ENCODE peak calls at places on chromosomes 4 and X, in ten cellular contexts. O, W, P, V, N, I, G, U, K and R are unnamed samples.

GRCh38 chr4:100356172-100356571 is 161.7 kb downstream of the EMCN start:
- DNase-seq in O (no peak), W (no peak), P (peak; percentile 35), V (no peak), N (no peak), I (no peak), G (no peak), U (no peak), K (no peak), R (no peak)

GRCh38 chrX:132165651-132166050 is 37.8 kb upstream of the FRMD7 start:
- DNase-seq in O (no peak), W (no peak), P (peak; percentile 72), V (no peak), N (no peak), I (no peak), G (no peak), U (no peak), K (no peak), R (no peak)

GRCh38 chr4:152831416-152831815 is 51.7 kb downstream of the ARFIP1 start:
- DNase-seq in O (no peak), W (no peak), P (peak; percentile 71), V (no peak), N (no peak), I (no peak), G (no peak), U (no peak), K (no peak), R (no peak)

GRCh38 chr4:180767330-180767729 is 1475.9 kb upstream of the TENM3 start:
- DNase-seq in O (no peak), W (no peak), P (no peak), V (no peak), N (peak; percentile 46), I (no peak), G (no peak), U (no peak), K (no peak), R (no peak)

GRCh38 chr4:156609421-156609820 is 362.2 kb downstream of the PDGFC start:
- DNase-seq in O (no peak), W (no peak), P (peak; percentile 59), V (no peak), N (no peak), I (peak; percentile 36), G (no peak), U (no peak), K (no peak), R (no peak)

GRCh38 chr4:24260922-24261581 is 323.3 kb downstream of the DHX15 start:
- DNase-seq in O (peak; percentile 10), W (no peak), P (no peak), V (no peak), N (no peak), I (no peak), G (no peak), U (no peak), K (no peak), R (no peak)

GRCh38 chr4:156598138-156598681 is 373.4 kb downstream of the PDGFC start:
- DNase-seq in O (no peak), W (no peak), P (peak; percentile 92), V (no peak), N (peak; percentile 11), I (no peak), G (no peak), U (no peak), K (no peak), R (no peak)

GRCh38 chr4:98662619-98663225 is 4.3 kb upstream of the TSPAN5 start:
- DNase-seq in O (no peak), W (no peak), P (no peak), V (peak; percentile 56), N (no peak), I (no peak), G (peak; percentile 41), U (no peak), K (peak; percentile 43), R (no peak)

GRCh38 chr4:15855804-15856475 is 77.8 kb downstream of the CD38 start:
- DNase-seq in O (no peak), W (no peak), P (no peak), V (no peak), N (no peak), I (peak; percentile 86), G (no peak), U (no peak), K (no peak), R (no peak)

GRCh38 chr4:24179201-24179840 is 289.5 kb upstream of the PPARGC1A start:
- DNase-seq in O (no peak), W (no peak), P (no peak), V (no peak), N (no peak), I (no peak), G (no peak), U (no peak), K (no peak), R (no peak)

GRCh38 chr4:38533024-38533556 is 130.9 kb upstream of the KLF3 start:
- DNase-seq in O (no peak), W (no peak), P (no peak), V (no peak), N (no peak), I (no peak), G (no peak), U (no peak), K (no peak), R (no peak)

GRCh38 chrX:56000169-56000568 is 232.0 kb upstream of the KLF8 start:
- DNase-seq in O (no peak), W (no peak), P (no peak), V (no peak), N (no peak), I (no peak), G (no peak), U (no peak), K (no peak), R (no peak)

GRCh38 chr4:88791274-88791673 is 93.6 kb upstream of the NAP1L5 start:
- DNase-seq in O (peak; percentile 43), W (no peak), P (peak; percentile 34), V (peak; percentile 37), N (no peak), I (no peak), G (no peak), U (peak; percentile 58), K (no peak), R (no peak)

GRCh38 chrX:110703641-110704040 is 92.0 kb downstream of the CHRDL1 start:
- DNase-seq in O (no peak), W (no peak), P (no peak), V (no peak), N (peak; percentile 25), I (no peak), G (no peak), U (no peak), K (no peak), R (no peak)

GRCh38 chr4:59968796-59969195 is 1231.3 kb upstream of the ADGRL3 start:
- DNase-seq in O (no peak), W (no peak), P (no peak), V (no peak), N (no peak), I (no peak), G (no peak), U (no peak), K (no peak), R (no peak)

GRCh38 chrX:77451041-77451440 is 3.9 kb downstream of the FGF16 start:
- DNase-seq in O (no peak), W (no peak), P (peak; percentile 81), V (no peak), N (no peak), I (no peak), G (no peak), U (no peak), K (no peak), R (no peak)

GRCh38 chr4:12889054-12889453 is 595.1 kb downstream of the RAB28 start:
- DNase-seq in O (no peak), W (no peak), P (peak; percentile 55), V (no peak), N (no peak), I (peak; percentile 32), G (no peak), U (no peak), K (no peak), R (no peak)

GRCh38 chr4:766152-766515 is 59.8 kb downstream of the CPLX1 start:
- DNase-seq in O (no peak), W (no peak), P (peak; percentile 64), V (no peak), N (no peak), I (no peak), G (no peak), U (no peak), K (no peak), R (no peak)

GRCh38 chrX:96715412-96715940 is 30.8 kb downstream of the DIAPH2 start:
- DNase-seq in O (no peak), W (no peak), P (no peak), V (peak; percentile 7), N (no peak), I (no peak), G (no peak), U (no peak), K (no peak), R (no peak)

GRCh38 chrX:24506082-24506481 is 41.0 kb downstream of the PDK3 start:
- DNase-seq in O (no peak), W (no peak), P (peak; percentile 84), V (no peak), N (no peak), I (no peak), G (peak; percentile 13), U (peak; percentile 14), K (peak; percentile 51), R (no peak)

GRCh38 chrX:106378616-106379015 is 210.5 kb downstream of the PWWP3B start:
- DNase-seq in O (no peak), W (no peak), P (no peak), V (no peak), N (no peak), I (no peak), G (no peak), U (no peak), K (no peak), R (no peak)

GRCh38 chr4:183588169-183588675 is 70.8 kb downstream of the RWDD4 start:
- DNase-seq in O (peak; percentile 29), W (no peak), P (peak; percentile 26), V (no peak), N (peak; percentile 50), I (peak; percentile 66), G (no peak), U (no peak), K (no peak), R (no peak)

GRCh38 chrX:71911731-71912050 is 1.0 kb downstream of the NHSL2 start:
- DNase-seq in O (no peak), W (no peak), P (no peak), V (no peak), N (peak; percentile 58), I (no peak), G (no peak), U (no peak), K (peak; percentile 2), R (no peak)

GRCh38 chrX:108397627-108398392 is 40.4 kb downstream of the COL4A6 start:
- DNase-seq in O (no peak), W (no peak), P (peak; percentile 59), V (no peak), N (no peak), I (no peak), G (no peak), U (no peak), K (peak; percentile 1), R (no peak)

GRCh38 chrX:119757979-119758681 is at the start of gene SOWAHD:
- DNase-seq in O (no peak), W (no peak), P (peak; percentile 68), V (peak; percentile 40), N (peak; percentile 42), I (peak; percentile 47), G (no peak), U (peak; percentile 25), K (peak; percentile 18), R (no peak)

GRCh38 chr4:109016200-109016599 is 253.3 kb upstream of the ETNPPL start:
- DNase-seq in O (no peak), W (no peak), P (no peak), V (no peak), N (no peak), I (no peak), G (no peak), U (no peak), K (no peak), R (no peak)

GRCh38 chr4:37389967-37390580 is 145.5 kb downstream of the NWD2 start:
- DNase-seq in O (peak; percentile 58), W (no peak), P (peak; percentile 51), V (peak; percentile 91), N (peak; percentile 69), I (no peak), G (no peak), U (peak; percentile 60), K (peak; percentile 21), R (peak; percentile 28)